ENCODE peak calls at places on chromosomes 1 and 21, in seven cellular contexts. S is tibial nerve, E is SHP77, Z is HuH-7.5, L is astrocyte of the spinal cord, X is MCF 10A, O is substantia nigra. A is an unnamed sample.

GRCh38 chr1:41313661-41314131 is 47.5 kb upstream of the FOXO6 start:
- DNase-seq in S (no peak), E (no peak), Z (no peak), L (peak), X (peak), O (no peak), A (peak)

GRCh38 chr1:64495878-64496277 is 25.9 kb downstream of the CACHD1 start:
- DNase-seq in S (no peak), E (peak), Z (no peak), L (no peak), X (no peak), O (no peak), A (no peak)

GRCh38 chr1:45543599-45544417 is 6.8 kb upstream of the AKR1A1 start:
- DNase-seq in S (peak), E (no peak), Z (no peak), L (no peak), X (no peak), O (no peak), A (peak)

GRCh38 chr1:159981351-159982055 is 27.5 kb upstream of the SLAMF9 start:
- DNase-seq in S (no peak), E (no peak), Z (no peak), L (no peak), X (no peak), O (no peak), A (no peak)

GRCh38 chr1:26066857-26067256 is 573 bp downstream of the TRIM63 start:
- DNase-seq in S (no peak), E (no peak), Z (no peak), L (no peak), X (no peak), O (no peak), A (no peak)

GRCh38 chr1:42334240-42335049 is 590 bp downstream of the FOXJ3 start:
- DNase-seq in S (peak), E (peak), Z (peak), L (peak), X (peak), O (peak), A (peak)

GRCh38 chr21:37507716-37508115 is 141.1 kb downstream of the DYRK1A start:
- DNase-seq in S (no peak), E (no peak), Z (no peak), L (no peak), X (no peak), O (no peak), A (no peak)

GRCh38 chr1:223771814-223772770 is 59.8 kb downstream of the CAPN2 start:
- DNase-seq in S (peak), E (peak), Z (no peak), L (peak), X (peak), O (no peak), A (no peak)

GRCh38 chr1:228101994-228102790 is 933 bp downstream of the C1orf35 start:
- DNase-seq in S (no peak), E (peak), Z (peak), L (no peak), X (peak), O (no peak), A (peak)

GRCh38 chr1:173095632-173096031 is 44.9 kb upstream of the TNFSF18 start:
- DNase-seq in S (no peak), E (no peak), Z (no peak), L (peak), X (peak), O (no peak), A (no peak)

GRCh38 chr1:228861830-228862176 is 126.5 kb downstream of the RHOU start:
- DNase-seq in S (no peak), E (no peak), Z (no peak), L (no peak), X (no peak), O (no peak), A (no peak)

GRCh38 chr1:241837901-241838300 is 10.1 kb upstream of the EXO1 start:
- DNase-seq in S (no peak), E (no peak), Z (no peak), L (peak), X (peak), O (no peak), A (no peak)

GRCh38 chr1:106515375-106515774 is 541.1 kb upstream of the PRMT6 start:
- DNase-seq in S (no peak), E (peak), Z (no peak), L (no peak), X (no peak), O (no peak), A (no peak)

GRCh38 chr1:89652373-89652772 is 19.5 kb downstream of the LRRC8C start:
- DNase-seq in S (no peak), E (no peak), Z (no peak), L (no peak), X (no peak), O (no peak), A (no peak)

GRCh38 chr1:43382027-43382771 is 7.4 kb downstream of the MED8 start:
- DNase-seq in S (no peak), E (no peak), Z (no peak), L (no peak), X (no peak), O (peak), A (no peak)

GRCh38 chr1:1040004-1040991 is 20.4 kb downstream of the AGRN start:
- DNase-seq in S (peak), E (peak), Z (peak), L (peak), X (peak), O (peak), A (peak)

GRCh38 chr1:107318932-107319331 is 178.1 kb downstream of the NTNG1 start:
- DNase-seq in S (no peak), E (no peak), Z (no peak), L (no peak), X (no peak), O (no peak), A (no peak)

GRCh38 chr1:202807367-202807925 is 775 bp downstream of the KDM5B start:
- DNase-seq in S (no peak), E (no peak), Z (peak), L (peak), X (peak), O (no peak), A (no peak)

GRCh38 chr1:89589515-89589914 is 43.4 kb upstream of the LRRC8C start:
- DNase-seq in S (no peak), E (no peak), Z (no peak), L (peak), X (peak), O (no peak), A (no peak)

GRCh38 chr21:33490991-33491372 is 534 bp downstream of the DNAJC28 start:
- DNase-seq in S (no peak), E (no peak), Z (no peak), L (no peak), X (no peak), O (no peak), A (no peak)

GRCh38 chr1:11470912-11471311 is 8.0 kb upstream of the DISP3 start:
- DNase-seq in S (no peak), E (no peak), Z (no peak), L (no peak), X (no peak), O (no peak), A (no peak)

GRCh38 chr21:44420416-44421205 is 34.7 kb upstream of the LRRC3 start:
- DNase-seq in S (no peak), E (no peak), Z (no peak), L (no peak), X (no peak), O (no peak), A (no peak)

GRCh38 chr1:15966081-15966955 is 9.6 kb downstream of the ZBTB17 start:
- DNase-seq in S (peak), E (no peak), Z (no peak), L (no peak), X (no peak), O (no peak), A (no peak)

GRCh38 chr1:33255347-33256311 is 663 bp upstream of the ZNF362 start:
- DNase-seq in S (peak), E (peak), Z (peak), L (peak), X (peak), O (peak), A (peak)

GRCh38 chr1:38207275-38207674 is 160.7 kb upstream of the POU3F1 start:
- DNase-seq in S (no peak), E (no peak), Z (no peak), L (no peak), X (no peak), O (no peak), A (no peak)

GRCh38 chr1:34923490-34923889 is 6.0 kb downstream of the DLGAP3 start:
- DNase-seq in S (no peak), E (no peak), Z (no peak), L (no peak), X (no peak), O (no peak), A (no peak)

GRCh38 chr1:231407537-231408396 is 14.3 kb downstream of the EGLN1 start:
- DNase-seq in S (no peak), E (no peak), Z (no peak), L (peak), X (peak), O (no peak), A (no peak)

GRCh38 chr1:59061876-59062275 is 235.0 kb upstream of the FGGY start:
- DNase-seq in S (peak), E (no peak), Z (no peak), L (peak), X (peak), O (no peak), A (no peak)

GRCh38 chr21:45974073-45975016 is 7.2 kb upstream of the COL6A1 start:
- DNase-seq in S (no peak), E (peak), Z (peak), L (peak), X (peak), O (no peak), A (no peak)

GRCh38 chr1:100130552-100131077 is 2.1 kb downstream of the SASS6 start:
- DNase-seq in S (no peak), E (peak), Z (no peak), L (no peak), X (peak), O (no peak), A (no peak)

GRCh38 chr1:41811051-41811795 is 107.5 kb downstream of the HIVEP3 start:
- DNase-seq in S (no peak), E (no peak), Z (no peak), L (peak), X (no peak), O (no peak), A (peak)

GRCh38 chr1:244163861-244164562 is 112.9 kb downstream of the ZBTB18 start:
- DNase-seq in S (peak), E (no peak), Z (no peak), L (peak), X (peak), O (no peak), A (no peak)

GRCh38 chr1:194568610-194569009 is 1382.2 kb upstream of the B3GALT2 start:
- DNase-seq in S (no peak), E (no peak), Z (no peak), L (no peak), X (peak), O (no peak), A (no peak)

GRCh38 chr1:97105531-97105930 is 383.9 kb downstream of the PTBP2 start:
- DNase-seq in S (no peak), E (no peak), Z (no peak), L (no peak), X (no peak), O (no peak), A (no peak)

GRCh38 chr1:234987415-234988159 is 141.1 kb downstream of the TOMM20 start:
- DNase-seq in S (peak), E (no peak), Z (peak), L (peak), X (peak), O (no peak), A (no peak)